ENCODE peak calls at places on chromosomes 16 and 17, in four cellular contexts. O, C, Q and E are unnamed samples. For H3K4me1, the result is how much of the 10 kb centered on the place peaks cover.

GRCh38 chr17:18139949-18140348 is 31.4 kb downstream of the MYO15A start:
- DNase-seq in O (no peak), C (no peak), Q (peak), E (no peak)

GRCh38 chr17:18356624-18357023 is 6.7 kb downstream of the SHMT1 start:
- DNase-seq in O (peak), C (peak), Q (no peak), E (peak)

GRCh38 chr17:83204230-83204725 is 124.9 kb downstream of the METRNL start:
- DNase-seq in O (no peak), C (no peak), Q (no peak), E (no peak)

GRCh38 chr16:88835383-88835782 is 21.4 kb downstream of the GALNS start:
- DNase-seq in O (peak), C (no peak), Q (no peak), E (no peak)

GRCh38 chr17:17485420-17485819 is 8.6 kb downstream of the MED9 start:
- DNase-seq in O (no peak), C (no peak), Q (no peak), E (no peak)

GRCh38 chr16:77963185-77964044 is 58.9 kb upstream of the CLEC3A start:
- DNase-seq in O (no peak), C (no peak), Q (peak), E (no peak)

GRCh38 chr16:59260892-59261291 is 526.8 kb upstream of the GOT2 start:
- DNase-seq in O (no peak), C (no peak), Q (no peak), E (no peak)

GRCh38 chr17:38604479-38605229 is 1.1 kb downstream of the SRCIN1 start:
- DNase-seq in O (no peak), C (no peak), Q (peak), E (no peak)

GRCh38 chr17:35373532-35373983 is at the start of gene SLFN11:
- DNase-seq in O (peak), C (peak), Q (peak), E (peak)

GRCh38 chr17:69677130-69677529 is 262.6 kb downstream of the MAP2K6 start:
- DNase-seq in O (no peak), C (no peak), Q (no peak), E (no peak)

GRCh38 chr17:35588196-35588920 is 1.2 kb downstream of the AP2B1 start:
- DNase-seq in O (no peak), C (no peak), Q (no peak), E (no peak)

GRCh38 chr16:53913082-53913870 is 209.3 kb downstream of the FTO start:
- DNase-seq in O (no peak), C (peak), Q (no peak), E (peak)

GRCh38 chr17:52143536-52143935 is 15.0 kb downstream of the CA10 start:
- DNase-seq in O (no peak), C (no peak), Q (peak), E (no peak)

GRCh38 chr16:47612711-47613110 is 151.6 kb downstream of the PHKB start:
- DNase-seq in O (no peak), C (no peak), Q (no peak), E (no peak)

GRCh38 chr17:19386974-19387920 is at the start of gene MFAP4:
- DNase-seq in O (peak), C (peak), Q (peak), E (no peak)

GRCh38 chr17:75753514-75754377 is 11.2 kb downstream of the GALK1 start:
- DNase-seq in O (peak), C (peak), Q (peak), E (peak)

GRCh38 chr17:68972119-68972704 is 17.0 kb upstream of the ABCA8 start:
- DNase-seq in O (no peak), C (no peak), Q (peak), E (no peak)

GRCh38 chr16:27624154-27625049 is 74.5 kb downstream of the KATNIP start:
- DNase-seq in O (no peak), C (no peak), Q (no peak), E (no peak)

GRCh38 chr17:40028595-40028994 is 13.4 kb downstream of the CSF3 start:
- DNase-seq in O (no peak), C (no peak), Q (no peak), E (no peak)

GRCh38 chr16:3578610-3579551 is 1.7 kb upstream of the NLRC3 start:
- DNase-seq in O (no peak), C (no peak), Q (no peak), E (no peak)

GRCh38 chr17:71405101-71405500 is 715.7 kb upstream of the SOX9 start:
- DNase-seq in O (no peak), C (no peak), Q (no peak), E (no peak)

GRCh38 chr17:77772899-77773358 is 185.6 kb upstream of the TNRC6C start:
- DNase-seq in O (no peak), C (no peak), Q (no peak), E (no peak)

GRCh38 chr17:46212634-46213435 is 19.6 kb upstream of the KANSL1 start:
- DNase-seq in O (peak), C (peak), Q (peak), E (peak)

GRCh38 chr17:50169881-50170459 is 4.2 kb downstream of the SGCA start:
- DNase-seq in O (no peak), C (no peak), Q (no peak), E (no peak)

GRCh38 chr17:79989106-79989835 is 46.4 kb downstream of the TBC1D16 start:
- DNase-seq in O (peak), C (no peak), Q (no peak), E (no peak)

GRCh38 chr16:80614908-80615696 is 74.3 kb downstream of the DYNLRB2 start:
- DNase-seq in O (no peak), C (no peak), Q (no peak), E (no peak)

GRCh38 chr17:74177018-74177450 is 26.4 kb upstream of the RPL38 start:
- DNase-seq in O (no peak), C (no peak), Q (no peak), E (no peak)

GRCh38 chr16:8621221-8621571 is 302 bp upstream of the METTL22 start:
- DNase-seq in O (no peak), C (no peak), Q (no peak), E (no peak)

GRCh38 chr17:79114455-79115301 is 40.1 kb downstream of the ENGASE start:
- DNase-seq in O (peak), C (peak), Q (peak), E (peak)

DNA sequence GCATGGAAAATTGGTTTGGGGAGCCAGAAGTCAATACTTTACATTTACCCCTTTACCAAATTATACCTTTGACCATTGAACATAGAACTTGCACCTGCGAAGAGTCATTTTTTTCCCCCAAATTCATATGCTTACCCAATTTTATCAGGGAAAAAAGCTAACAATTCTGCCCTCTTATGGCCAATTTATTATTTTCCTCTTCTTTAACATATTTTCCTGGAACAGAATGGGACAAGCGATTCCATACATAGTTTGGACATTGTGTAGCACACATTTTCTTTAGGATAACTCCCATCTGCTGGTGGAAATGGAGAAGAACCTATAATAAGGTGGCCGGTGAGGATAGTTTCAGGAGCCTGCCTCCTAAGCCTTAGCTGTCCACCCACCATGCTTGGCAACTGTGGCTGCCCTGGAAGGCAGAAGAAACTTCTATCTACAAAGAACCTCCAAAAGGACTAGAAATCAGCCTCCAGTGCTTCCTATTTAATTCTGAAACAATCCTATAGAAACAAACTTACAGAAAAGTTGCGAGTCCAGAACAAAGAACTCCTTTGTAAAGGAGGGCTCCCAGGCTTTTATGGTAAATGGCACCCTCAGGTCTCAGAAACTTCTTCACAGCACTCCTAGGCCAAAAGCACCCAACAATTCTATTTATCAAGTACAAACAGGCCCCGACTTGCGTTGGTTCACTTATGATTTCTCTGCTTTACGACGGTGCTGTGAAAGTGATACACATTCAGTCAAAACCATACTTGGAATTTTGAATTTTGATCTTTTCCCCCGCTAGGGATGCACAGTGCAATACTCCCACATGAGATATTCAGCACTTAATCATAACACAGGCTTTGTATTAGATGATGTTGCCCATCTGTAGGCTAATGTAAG is 64.1 kb upstream of the CACNG4 start:
- DNase-seq in O (no peak), C (no peak), Q (no peak), E (no peak)
- TF ChIP-seq CTCF in O (no peak), C (no peak), Q (peak), E (no peak)

GRCh38 chr16:57380671-57381462 is 8.6 kb downstream of the CX3CL1 start:
- DNase-seq in O (no peak), C (no peak), Q (no peak), E (no peak)
- H3K27ac ChIP-seq in O (peak), C (peak), Q (no peak), E (peak)

GRCh38 chr17:43401293-43401692 is 2.5 kb downstream of the ARL4D start:
- DNase-seq in O (peak), C (no peak), Q (no peak), E (no peak)

GRCh38 chr17:43402078-43402477 is 3.3 kb downstream of the ARL4D start:
- DNase-seq in O (peak), C (no peak), Q (no peak), E (no peak)

GRCh38 chr17:43403846-43404245 is 5.1 kb downstream of the ARL4D start:
- DNase-seq in O (no peak), C (no peak), Q (peak), E (no peak)

GRCh38 chr17:43399839-43400328 is 1.1 kb downstream of the ARL4D start:
- DNase-seq in O (peak), C (no peak), Q (no peak), E (no peak)

GRCh38 chr17:43402567-43402966 is 3.8 kb downstream of the ARL4D start:
- DNase-seq in O (peak), C (no peak), Q (no peak), E (no peak)
- H3K4me1 ChIP-seq in O (half or more), C (under half), Q (under half), E (under half)

DNA sequence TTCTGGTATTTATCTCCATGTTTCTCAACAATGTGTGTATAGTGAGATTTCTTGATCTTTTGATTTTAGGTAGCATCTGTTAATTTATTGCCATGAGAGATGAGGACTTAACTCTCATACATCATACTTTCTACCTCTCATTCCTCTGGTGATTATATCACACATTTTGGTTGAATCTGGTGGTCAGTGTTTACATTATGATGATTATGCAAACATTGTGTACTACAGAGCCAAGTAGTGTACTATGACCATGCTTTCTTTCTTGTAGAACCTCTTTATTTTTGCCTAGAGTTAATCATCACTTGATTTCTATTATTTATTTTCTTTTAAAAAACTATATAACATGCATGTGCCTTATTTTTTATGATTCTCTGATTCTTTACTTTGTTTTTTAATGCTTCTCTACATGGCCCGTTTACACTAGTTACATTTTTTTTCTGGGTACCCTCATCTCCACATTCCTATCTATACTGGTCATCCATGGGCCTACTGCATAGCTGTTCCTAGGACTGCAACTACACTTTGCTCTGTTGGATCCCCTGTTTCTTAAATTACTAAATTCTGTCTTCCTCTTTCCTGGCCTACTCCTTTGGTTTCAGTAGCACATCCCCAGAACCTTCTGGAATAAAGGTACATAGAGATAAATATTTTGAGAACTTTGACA is 63.0 kb upstream of the LRRC37A3 start:
- DNase-seq in O (no peak), C (no peak), Q (no peak), E (no peak)
- TF ChIP-seq CTCF in O (no peak), C (no peak), Q (no peak), E (no peak)

DNA sequence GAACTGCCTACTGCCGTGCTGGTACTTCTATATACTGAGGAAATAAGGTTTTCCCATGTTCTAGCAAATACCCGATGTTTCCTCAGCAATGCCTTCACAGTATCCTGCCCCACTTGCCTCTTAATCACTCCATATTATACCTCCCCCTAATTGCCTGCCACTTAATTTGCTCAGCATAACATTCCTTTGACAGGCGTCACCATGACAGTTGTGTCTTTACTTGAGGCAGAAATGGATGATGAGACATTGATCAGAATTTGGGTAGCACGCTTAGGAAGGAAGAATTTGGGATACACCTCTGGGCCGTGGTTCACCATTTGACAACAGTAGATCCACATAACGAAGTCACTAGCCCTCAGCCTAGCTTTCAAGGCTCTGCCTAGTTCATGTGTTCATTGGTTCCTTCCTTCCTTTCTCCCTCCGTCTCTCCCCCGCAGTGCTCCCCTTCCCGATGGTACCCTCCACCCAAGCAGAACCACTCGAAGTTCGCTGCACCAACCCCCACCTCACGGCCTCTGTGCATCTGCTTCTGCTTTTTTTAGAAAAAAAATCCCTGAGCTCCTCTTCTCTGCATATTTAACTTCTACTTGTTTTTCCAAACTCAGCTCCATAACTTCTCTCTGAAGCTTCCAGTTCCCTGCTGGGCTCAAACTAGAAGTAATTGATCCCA is 19.4 kb downstream of the IQCK start:
- DNase-seq in O (no peak), C (no peak), Q (no peak), E (no peak)
- H3K27ac ChIP-seq in O (no peak), C (no peak), Q (no peak), E (no peak)